ENCODE peak calls at places on chromosome 1, in eight cellular contexts. M is GM23248, P is NCI-H2081, O is T follicular helper cell, S is NCI-H1436 treated with DMSO at 0.1 percent for 48 hours, T is lung microvascular endothelial cell, X is Calu3, D is heart left ventricle. Z is an unnamed sample.

GRCh38 chr1:165144757-165145397 is 211.6 kb downstream of the LMX1A start:
- DNase-seq in D (peak; percentile 30), O (no peak), M (peak; percentile 69), S (no peak), P (peak; percentile 70), X (peak; percentile 73), T (peak; percentile 72), Z (peak; percentile 36)

GRCh38 chr1:212010004-212010403 is 25.4 kb downstream of the INTS7 start:
- DNase-seq in P (no peak), O (no peak), X (no peak), T (no peak), S (no peak), M (no peak), D (no peak), Z (no peak)

GRCh38 chr1:9892563-9893528 is 17.2 kb downstream of the CTNNBIP1 start:
- DNase-seq in X (peak; percentile 50), S (no peak), M (peak; percentile 94), P (no peak), T (no peak), O (no peak), D (no peak), Z (no peak)

GRCh38 chr1:234875953-234876814 is 252.5 kb downstream of the TOMM20 start:
- DNase-seq in M (peak; percentile 44), O (no peak), S (no peak), T (peak; percentile 44), P (no peak), D (no peak), X (peak; percentile 42), Z (peak; percentile 71)

GRCh38 chr1:226443439-226443838 is 35.5 kb upstream of the PARP1 start:
- DNase-seq in D (no peak), S (no peak), T (no peak), X (no peak), P (no peak), M (peak; percentile 84), O (no peak), Z (no peak)

GRCh38 chr1:62295921-62296451 is 23.2 kb downstream of the KANK4 start:
- DNase-seq in P (no peak), O (no peak), D (no peak), T (no peak), S (no peak), M (peak; percentile 80), X (no peak), Z (no peak)

GRCh38 chr1:16183157-16183556 is 27.3 kb upstream of the EPHA2 start:
- DNase-seq in S (no peak), T (peak; percentile 43), M (peak; percentile 99), P (no peak), D (no peak), O (no peak), X (no peak), Z (peak; percentile 50)

GRCh38 chr1:223741861-223742260 is 29.5 kb downstream of the CAPN2 start:
- DNase-seq in T (no peak), P (no peak), S (no peak), X (no peak), M (peak; percentile 35), O (no peak), D (no peak), Z (no peak)

GRCh38 chr1:102071451-102071850 is 74.7 kb upstream of the OLFM3 start:
- DNase-seq in D (no peak), P (no peak), M (no peak), O (no peak), X (no peak), T (no peak), S (no peak), Z (no peak)

GRCh38 chr1:226708342-226708780 is 30.7 kb downstream of the ITPKB start:
- DNase-seq in D (no peak), P (no peak), O (no peak), M (peak; percentile 94), T (peak; percentile 36), S (peak; percentile 30), X (no peak), Z (no peak)